ENCODE peak calls at places on chromosome 7, in six cellular contexts. H is stimulated activated CD4-positive, alpha-beta T cell treated with anti-CD3 and anti-CD28 coated beads, Interleukin-2, amount 100 ng/mL, for 48 hours; Y is lower lobe of right lung; U is H54; G is AG20443; Z is hippocampal formation. T is an unnamed sample.

GRCh38 chr7:11835260-11835659 is 3.3 kb upstream of the THSD7A start:
- DNase-seq in H (no peak), Y (no peak), G (no peak), U (no peak), Z (no peak), T (no peak)

GRCh38 chr7:131104611-131105293 is 222.9 kb upstream of the MKLN1 start:
- DNase-seq in Y (no peak), H (no peak), G (no peak), Z (no peak), U (no peak), T (no peak)

GRCh38 chr7:55438765-55439525 is 73.8 kb downstream of the LANCL2 start:
- DNase-seq in Z (no peak), Y (no peak), U (no peak), H (no peak), G (no peak), T (no peak)

GRCh38 chr7:141585592-141586510 is 34.6 kb downstream of the AGK start:
- DNase-seq in Y (no peak), U (peak; percentile 29), G (peak; percentile 81), Z (no peak), H (peak; percentile 40), T (no peak)

GRCh38 chr7:26007510-26007909 is 144.5 kb upstream of the NFE2L3 start:
- DNase-seq in H (no peak), G (no peak), Z (no peak), U (no peak), Y (no peak), T (no peak)

GRCh38 chr7:134693256-134693655 is 46.6 kb downstream of the BPGM start:
- DNase-seq in H (no peak), G (peak; percentile 91), Y (no peak), U (peak; percentile 83), Z (no peak), T (no peak)

GRCh38 chr7:27992092-27992491 is 188.5 kb downstream of the JAZF1 start:
- DNase-seq in H (no peak), U (no peak), Y (no peak), G (no peak), Z (no peak), T (no peak)

GRCh38 chr7:32073533-32073932 is 3.3 kb upstream of the PDE1C start:
- DNase-seq in Z (no peak), H (no peak), G (no peak), U (no peak), Y (no peak), T (no peak)

GRCh38 chr7:130009848-130010688 is 41.1 kb downstream of the ZC3HC1 start:
- DNase-seq in U (peak; percentile 80), G (peak; percentile 89), Z (no peak), H (peak; percentile 6), Y (no peak), T (no peak)

GRCh38 chr7:32453286-32454011 is 36.7 kb downstream of the LSM5 start:
- DNase-seq in G (no peak), U (no peak), Z (no peak), Y (no peak), H (no peak), T (no peak)

GRCh38 chr7:35366167-35367155 is 112.6 kb upstream of the TBX20 start:
- DNase-seq in Y (no peak), H (no peak), G (no peak), U (no peak), Z (no peak), T (no peak)

GRCh38 chr7:7416031-7416968 is 119.4 kb downstream of the COL28A1 start:
- DNase-seq in Z (no peak), U (no peak), H (no peak), G (no peak), Y (peak; percentile 39), T (no peak)

GRCh38 chr7:4638781-4639575 is 43.1 kb upstream of the FOXK1 start:
- DNase-seq in Z (no peak), U (no peak), Y (no peak), G (no peak), H (no peak), T (no peak)

GRCh38 chr7:150949564-150949963 is 28.6 kb downstream of the KCNH2 start:
- DNase-seq in H (no peak), Z (no peak), Y (peak; percentile 20), U (no peak), G (no peak), T (no peak)

GRCh38 chr7:95684037-95684436 is 87.7 kb upstream of the PDK4 start:
- DNase-seq in U (no peak), H (no peak), G (peak; percentile 22), Y (no peak), Z (no peak), T (no peak)

GRCh38 chr7:112937651-112938390 is 147.6 kb upstream of the TMEM168 start:
- DNase-seq in Z (no peak), Y (no peak), H (no peak), U (no peak), G (peak; percentile 20), T (no peak)

GRCh38 chr7:17311952-17312351 is 13.5 kb downstream of the AHR start:
- DNase-seq in G (peak; percentile 36), H (no peak), Y (no peak), Z (no peak), U (no peak), T (no peak)

GRCh38 chr7:18653381-18654155 is 158.0 kb downstream of the HDAC9 start:
- DNase-seq in U (no peak), Z (no peak), Y (no peak), H (no peak), G (no peak), T (no peak)

GRCh38 chr7:96426027-96426426 is 104.1 kb upstream of the SLC25A13 start:
- DNase-seq in U (no peak), G (no peak), H (no peak), Z (no peak), Y (no peak), T (no peak)

GRCh38 chr7:56074371-56074791 is 10.3 kb downstream of the SUMF2 start:
- DNase-seq in G (peak; percentile 86), H (peak; percentile 67), Z (peak; percentile 72), Y (peak; percentile 91), U (peak; percentile 85), T (peak; percentile 68)

GRCh38 chr7:10655031-10655430 is 318.6 kb upstream of the PHF14 start:
- DNase-seq in Y (no peak), H (no peak), U (no peak), Z (no peak), G (no peak), T (no peak)

GRCh38 chr7:37216923-37217322 is 231.7 kb downstream of the ELMO1 start:
- DNase-seq in H (no peak), U (no peak), Y (no peak), G (no peak), Z (no peak), T (no peak)

GRCh38 chr7:153616808-153617207 is 435.4 kb upstream of the DPP6 start:
- DNase-seq in Y (no peak), G (no peak), U (no peak), H (no peak), Z (no peak), T (no peak)

GRCh38 chr7:133044722-133045473 is 37.0 kb downstream of the CHCHD3 start:
- DNase-seq in Z (no peak), U (no peak), Y (no peak), G (no peak), H (no peak), T (no peak)

GRCh38 chr7:64602518-64602917 is 39.6 kb upstream of the ZNF680 start:
- DNase-seq in Y (no peak), G (no peak), U (no peak), H (no peak), Z (no peak), T (no peak)

GRCh38 chr7:137421389-137421788 is 77.9 kb upstream of the PTN start:
- DNase-seq in Z (no peak), U (no peak), H (no peak), G (peak; percentile 20), Y (no peak), T (no peak)

GRCh38 chr7:50795831-50796230 is 13.1 kb upstream of the GRB10 start:
- DNase-seq in Y (no peak), G (no peak), H (no peak), Z (no peak), U (no peak), T (no peak)

GRCh38 chr7:578386-578785 is 58.7 kb upstream of the PDGFA start:
- DNase-seq in Z (no peak), U (no peak), H (no peak), Y (no peak), G (no peak), T (no peak)

GRCh38 chr7:31997423-31997822 is 72.8 kb downstream of the PDE1C start:
- DNase-seq in Z (no peak), Y (no peak), H (no peak), U (no peak), G (no peak), T (no peak)

GRCh38 chr7:95526128-95526738 is 40.5 kb downstream of the ASB4 start:
- DNase-seq in Z (peak; percentile 59), H (no peak), G (no peak), U (no peak), Y (no peak), T (peak; percentile 30)

GRCh38 chr7:3321745-3322144 is 20.7 kb downstream of the SDK1 start:
- DNase-seq in H (no peak), Z (no peak), G (no peak), Y (no peak), U (no peak), T (no peak)

GRCh38 chr7:127833641-127834040 is 181.6 kb downstream of the SND1 start:
- DNase-seq in H (no peak), U (no peak), Y (no peak), G (no peak), Z (no peak), T (no peak)

GRCh38 chr7:51019231-51019844 is 236.6 kb upstream of the GRB10 start:
- DNase-seq in Z (no peak), G (peak; percentile 40), Y (no peak), H (no peak), U (peak; percentile 71), T (no peak)

T was measured in occipital lobe.